ENCODE peak calls at places on chromosomes 7 and 10, in five cellular contexts. H is suprapubic skin, M is endothelial cell of umbilical vein, R is A549, L is colonic mucosa. J is an unnamed sample.
A peak's percentile ranks its signal among the peaks of the same experiment; 100 is the strongest.

GRCh38 chr10:23417254-23417653 is 21.6 kb upstream of the OTUD1 start:
- DNase-seq in H (no peak), M (no peak), R (no peak), L (no peak), J (peak; percentile 32)

GRCh38 chr7:99418260-99418659 is 9.5 kb downstream of the BUD31 start:
- DNase-seq in H (no peak), M (no peak), R (no peak), L (no peak), J (no peak)

GRCh38 chr7:95933618-95934017 is 161.3 kb downstream of the DYNC1I1 start:
- DNase-seq in H (no peak), M (no peak), R (no peak), L (no peak), J (no peak)

GRCh38 chr10:70162157-70162891 is 8.0 kb downstream of the SAR1A start:
- DNase-seq in H (no peak), M (no peak), R (no peak), L (no peak), J (no peak)

GRCh38 chr7:140417456-140418155 is 13.7 kb downstream of the RAB19 start:
- DNase-seq in H (no peak), M (no peak), R (no peak), L (no peak), J (no peak)

GRCh38 chr7:76332073-76332472 is 26.7 kb downstream of the YWHAG start:
- DNase-seq in H (no peak), M (no peak), R (no peak), L (no peak), J (no peak)

GRCh38 chr10:112435013-112435619 is 11.6 kb downstream of the ZDHHC6 start:
- DNase-seq in H (no peak), M (peak; percentile 63), R (peak; percentile 40), L (no peak), J (peak; percentile 3)

GRCh38 chr7:11127988-11128387 is 154.3 kb downstream of the PHF14 start:
- DNase-seq in H (no peak), M (no peak), R (no peak), L (no peak), J (no peak)

GRCh38 chr10:111379521-111379920 is 302.7 kb downstream of the ADRA2A start:
- DNase-seq in H (no peak), M (no peak), R (no peak), L (no peak), J (peak; percentile 2)

GRCh38 chr7:82549616-82550285 is 106.2 kb upstream of the CACNA2D1 start:
- DNase-seq in H (no peak), M (no peak), R (no peak), L (no peak), J (no peak)

GRCh38 chr7:41858196-41858595 is 155.3 kb upstream of the INHBA start:
- DNase-seq in H (no peak), M (no peak), R (no peak), L (no peak), J (peak; percentile 17)

GRCh38 chr10:129941199-129942018 is 22.7 kb downstream of the EBF3 start:
- DNase-seq in H (no peak), M (no peak), R (no peak), L (no peak), J (no peak)

GRCh38 chr7:87876759-87877234 is 504 bp downstream of the DBF4 start:
- DNase-seq in H (peak; percentile 71), M (peak; percentile 69), R (peak; percentile 62), L (peak; percentile 70), J (peak; percentile 64)

GRCh38 chr7:99249985-99250575 is 22.6 kb upstream of the MYH16 start:
- DNase-seq in H (no peak), M (no peak), R (no peak), L (no peak), J (no peak)

GRCh38 chr7:155237297-155237696 is 60.4 kb upstream of the INSIG1 start:
- DNase-seq in H (no peak), M (no peak), R (no peak), L (no peak), J (no peak)

GRCh38 chr7:3455826-3456444 is 154.9 kb downstream of the SDK1 start:
- DNase-seq in H (no peak), M (peak; percentile 25), R (no peak), L (no peak), J (no peak)
- H3K4me1 ChIP-seq in H (no peaks in the 10 kb centered on the region), M (no peaks in the 10 kb centered on the region), R (no peaks in the 10 kb centered on the region), L (no peaks in the 10 kb centered on the region), J (no peaks in the 10 kb centered on the region)

GRCh38 chr7:2701832-2702593 is 14.0 kb downstream of the AMZ1 start:
- DNase-seq in H (peak; percentile 87), M (no peak), R (no peak), L (no peak), J (no peak)

GRCh38 chr7:2700141-2700850 is 12.3 kb downstream of the AMZ1 start:
- DNase-seq in H (no peak), M (no peak), R (no peak), L (no peak), J (no peak)

GRCh38 chr7:2701406-2701805 is 13.4 kb downstream of the AMZ1 start:
- DNase-seq in H (no peak), M (no peak), R (no peak), L (no peak), J (no peak)

GRCh38 chr7:2699289-2699620 is 11.3 kb downstream of the AMZ1 start:
- DNase-seq in H (no peak), M (no peak), R (no peak), L (no peak), J (no peak)

DNA sequence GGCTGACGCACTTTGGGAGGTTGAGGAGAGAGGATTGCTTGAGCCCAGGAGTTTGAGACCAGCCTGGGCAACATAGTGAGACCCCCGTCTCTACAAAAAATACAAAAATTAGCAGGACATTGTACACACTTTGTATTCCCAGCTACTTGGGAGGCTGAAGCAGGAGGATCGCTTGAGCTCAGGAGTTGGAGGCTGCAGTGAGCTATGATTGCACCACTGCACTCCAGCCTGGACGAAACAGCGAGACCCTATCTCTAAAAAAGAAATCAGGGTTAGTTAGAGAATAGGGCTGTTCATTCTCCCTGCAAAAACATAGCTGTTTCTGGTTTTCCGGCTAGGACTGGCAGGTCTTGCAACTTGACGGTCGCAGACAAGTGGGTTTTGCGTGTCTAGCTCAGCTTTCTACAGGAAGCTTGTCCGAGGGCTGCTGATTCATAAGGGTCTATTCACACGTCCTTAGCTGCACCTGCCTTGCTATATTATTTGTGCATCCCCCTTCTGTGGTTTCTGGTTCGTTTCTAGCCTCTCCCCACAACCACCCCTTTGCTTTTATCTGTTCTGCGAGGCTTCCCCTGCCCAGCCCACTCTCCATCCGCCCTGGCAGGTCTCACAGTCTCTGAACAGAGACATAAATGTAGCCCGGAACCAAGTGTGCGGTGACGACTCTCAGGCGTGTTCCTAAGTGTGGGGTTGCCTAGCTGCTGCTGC is 10.7 kb downstream of the AMZ1 start:
- DNase-seq in H (no peak), M (no peak), R (no peak), L (no peak), J (no peak)
- H3K4me3 ChIP-seq in H (no peak overlapping the region), M (no peak overlapping the region), R (no peak overlapping the region), L (no peak overlapping the region), J (no peak overlapping the region)

DNA sequence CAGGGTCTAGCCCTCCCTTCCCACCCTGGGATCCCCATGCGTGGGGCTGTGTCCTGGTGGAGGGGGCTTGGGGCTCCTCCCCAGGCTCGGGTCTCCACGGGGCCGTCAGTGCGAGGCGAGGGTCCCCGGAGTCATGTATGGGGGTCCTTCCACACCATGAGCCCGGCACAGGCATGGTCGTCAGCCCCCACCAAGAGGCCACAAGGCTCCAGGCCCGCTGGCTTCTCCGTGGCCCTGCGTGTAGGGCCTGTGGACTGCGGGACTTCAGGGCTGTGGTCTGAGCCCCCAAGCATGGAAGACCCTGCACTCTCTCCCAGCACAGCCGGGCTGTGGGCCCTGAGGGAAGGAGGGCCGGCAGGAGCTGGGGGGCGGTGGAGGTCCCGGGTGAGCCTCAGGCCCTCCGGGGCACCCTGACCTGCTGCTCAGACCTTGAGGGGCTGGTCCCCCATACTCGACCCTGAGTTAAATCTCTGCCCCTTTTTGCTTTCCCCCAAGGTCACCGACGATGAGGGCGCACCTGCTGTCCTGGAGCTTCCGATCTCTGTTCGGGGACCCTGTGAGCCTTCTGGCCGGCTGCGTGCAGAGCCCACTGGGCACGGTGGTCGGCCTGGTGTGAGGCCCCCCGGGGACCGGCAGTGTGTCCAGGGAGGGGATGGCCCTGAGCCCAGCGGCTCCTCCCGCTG is 19.7 kb downstream of the PWWP2B start:
- DNase-seq in H (no peak), M (no peak), R (no peak), L (no peak), J (no peak)
- H3K4me1 ChIP-seq in H (peaks cover 91% of the 10 kb centered on the region), M (peaks cover 20% of the 10 kb centered on the region), R (peaks cover 41% of the 10 kb centered on the region), L (peaks cover 45% of the 10 kb centered on the region), J (peaks cover 6% of the 10 kb centered on the region)

GRCh38 chr10:15690031-15690430 is 29.7 kb downstream of the ITGA8 start:
- DNase-seq in H (no peak), M (no peak), R (no peak), L (no peak), J (no peak)

GRCh38 chr10:15700078-15700477 is 19.6 kb downstream of the ITGA8 start:
- DNase-seq in H (no peak), M (no peak), R (no peak), L (no peak), J (no peak)

DNA sequence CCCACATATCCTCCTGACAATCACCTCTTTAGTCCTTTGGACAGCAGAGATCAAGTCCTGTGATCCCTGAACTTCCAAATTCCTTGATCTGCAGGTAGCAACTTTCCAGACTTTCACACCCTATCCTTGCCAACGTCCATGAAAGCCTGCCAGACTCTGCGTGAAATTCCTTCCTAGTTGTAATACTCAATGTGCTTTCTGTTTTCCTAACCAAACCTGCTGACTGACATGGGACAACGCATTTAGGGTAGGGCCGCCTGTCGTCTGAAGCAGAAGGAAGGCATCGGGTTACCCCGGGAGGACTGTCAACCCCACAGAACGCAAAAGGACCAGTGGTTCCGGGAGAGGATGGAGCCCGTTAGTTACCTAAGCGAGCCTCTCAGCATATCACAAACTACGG is 23.9 kb downstream of the ITGA8 start:
- DNase-seq in H (no peak), M (no peak), R (no peak), L (no peak), J (no peak)
- H3K4me3 ChIP-seq in H (no peak overlapping the region), M (no peak overlapping the region), R (no peak overlapping the region), L (no peak overlapping the region), J (no peak overlapping the region)

DNA sequence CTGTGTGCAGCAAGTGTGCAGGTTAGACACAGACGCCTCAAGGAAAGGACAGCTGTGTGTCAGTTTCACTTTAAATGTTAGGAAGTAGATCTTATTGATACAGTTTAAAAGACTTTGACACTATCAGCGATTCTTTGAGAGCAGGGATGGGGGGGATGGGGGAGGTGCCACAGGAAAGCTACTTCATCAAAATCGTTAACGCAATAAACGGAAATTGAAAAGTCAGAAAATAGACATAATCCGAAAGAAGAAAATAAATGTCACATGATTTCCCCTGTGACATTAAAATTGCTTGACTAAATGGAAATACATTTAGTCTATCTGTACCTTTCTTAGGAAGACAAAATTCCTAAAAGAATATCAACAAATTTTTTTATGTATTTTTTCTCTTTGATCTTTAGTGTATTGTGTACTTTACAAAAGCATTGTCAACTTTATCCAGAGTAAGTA is 476 bp upstream of the ZNF33B start:
- DNase-seq in H (no peak), M (no peak), R (no peak), L (no peak), J (no peak)
- H3K4me1 ChIP-seq in H (peaks cover 31% of the 10 kb centered on the region), M (peaks cover 8% of the 10 kb centered on the region), R (peaks cover 8% of the 10 kb centered on the region), L (no peaks in the 10 kb centered on the region), J (no peaks in the 10 kb centered on the region)

J was measured in mammary epithelial cell.